ENCODE peak calls at places on chromosomes 16 and 17, in four cellular contexts. T, Y, Q and B are unnamed samples.
A peak's percentile ranks its signal among the peaks of the same experiment; 100 is the strongest.

GRCh38 chr17:45857977-45858708 is 13.5 kb downstream of the SPPL2C start:
- DNase-seq in T (peak; percentile 44), Y (peak; percentile 40), Q (no peak), B (no peak)

GRCh38 chr17:78226752-78227454 is 4.5 kb upstream of the TMEM235 start:
- DNase-seq in T (no peak), Q (no peak), Y (no peak), B (no peak)

GRCh38 chr16:56332464-56333079 is 92.8 kb downstream of the AMFR start:
- DNase-seq in T (peak; percentile 66), Y (peak; percentile 78), Q (no peak), B (peak; percentile 17)

GRCh38 chr17:40304464-40304863 is 4.5 kb upstream of the RARA start:
- DNase-seq in Q (no peak), Y (no peak), T (no peak), B (no peak)

GRCh38 chr16:66936462-66936861 is 1.1 kb downstream of the CES2 start:
- DNase-seq in Q (no peak), T (no peak), Y (no peak), B (no peak)

GRCh38 chr17:62600805-62601204 is 26.7 kb upstream of the MRC2 start:
- DNase-seq in Y (no peak), T (no peak), Q (no peak), B (no peak)

GRCh38 chr17:1752425-1752941 is 9.4 kb upstream of the SERPINF1 start:
- DNase-seq in Y (no peak), Q (no peak), T (no peak), B (no peak)

GRCh38 chr16:78742501-78743283 is 643.2 kb downstream of the WWOX start:
- DNase-seq in Y (no peak), T (no peak), Q (peak; percentile 83), B (peak; percentile 43)

GRCh38 chr17:68057531-68057952 is 22.0 kb downstream of the KPNA2 start:
- DNase-seq in T (peak; percentile 15), Q (no peak), Y (no peak), B (peak; percentile 12)

GRCh38 chr17:59093702-59094231 is 12.9 kb downstream of the TRIM37 start:
- DNase-seq in Y (peak; percentile 15), Q (no peak), T (no peak), B (peak; percentile 33)

GRCh38 chr17:50210249-50211225 is 9.1 kb upstream of the COL1A1 start:
- DNase-seq in T (peak; percentile 76), Q (no peak), Y (peak; percentile 77), B (no peak)

DNA sequence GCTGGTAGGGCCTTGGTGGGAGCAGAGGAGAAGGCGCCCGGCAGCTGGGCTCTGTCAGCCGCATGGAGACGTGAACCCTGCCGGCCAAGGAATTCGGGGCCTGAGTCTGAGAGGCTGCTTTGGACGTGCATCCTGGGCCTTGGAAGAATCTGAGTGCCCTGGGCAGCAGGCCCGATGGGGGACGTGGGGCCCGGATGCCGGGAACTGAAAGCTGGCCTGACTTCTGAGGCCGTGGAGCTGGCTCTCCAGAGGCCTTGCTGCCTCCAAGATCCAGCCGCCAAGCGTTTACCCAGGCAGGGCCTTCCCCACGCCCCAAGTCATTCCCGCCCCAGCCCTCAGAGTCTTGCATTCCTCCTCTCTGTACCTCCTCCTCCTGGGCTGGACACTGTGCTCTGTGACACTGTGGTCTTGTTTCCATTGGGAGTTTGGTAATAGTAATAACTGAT is 37.2 kb downstream of the NKD1 start:
- DNase-seq in Q (no peak), Y (no peak), T (no peak), B (no peak)
- TF ChIP-seq TARDBP in Q (no peak), Y (no peak), T (no peak), B (no peak)

GRCh38 chr17:80615311-80615710 is 70.7 kb downstream of the RPTOR start:
- DNase-seq in T (no peak), Q (no peak), Y (no peak), B (no peak)
- TF ChIP-seq TARDBP in T (no peak), Q (no peak), Y (no peak), B (no peak)

DNA sequence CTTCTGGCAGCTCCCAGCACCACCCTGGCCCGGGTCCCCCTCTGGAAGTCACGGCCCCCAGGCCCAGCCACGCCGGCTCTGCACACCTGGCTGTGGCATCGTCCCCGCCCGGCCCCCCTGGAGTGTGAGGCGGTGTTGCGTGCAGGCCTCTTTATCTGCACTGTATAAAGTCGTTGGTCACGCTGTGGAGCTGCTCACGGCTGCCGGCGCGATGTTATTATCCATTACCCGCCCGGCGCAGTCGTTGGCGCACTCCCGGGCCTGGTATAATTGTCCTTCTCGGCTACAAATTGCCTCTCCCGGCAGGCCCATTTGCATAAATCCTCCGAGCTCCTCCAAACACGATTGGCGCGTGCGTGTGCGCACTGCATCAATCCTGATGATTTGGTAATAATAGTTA is 57.8 kb downstream of the BAHCC1 start:
- DNase-seq in Y (no peak), T (no peak), Q (no peak), B (no peak)
- TF ChIP-seq TARDBP in Y (no peak), T (no peak), Q (no peak), B (no peak)

DNA sequence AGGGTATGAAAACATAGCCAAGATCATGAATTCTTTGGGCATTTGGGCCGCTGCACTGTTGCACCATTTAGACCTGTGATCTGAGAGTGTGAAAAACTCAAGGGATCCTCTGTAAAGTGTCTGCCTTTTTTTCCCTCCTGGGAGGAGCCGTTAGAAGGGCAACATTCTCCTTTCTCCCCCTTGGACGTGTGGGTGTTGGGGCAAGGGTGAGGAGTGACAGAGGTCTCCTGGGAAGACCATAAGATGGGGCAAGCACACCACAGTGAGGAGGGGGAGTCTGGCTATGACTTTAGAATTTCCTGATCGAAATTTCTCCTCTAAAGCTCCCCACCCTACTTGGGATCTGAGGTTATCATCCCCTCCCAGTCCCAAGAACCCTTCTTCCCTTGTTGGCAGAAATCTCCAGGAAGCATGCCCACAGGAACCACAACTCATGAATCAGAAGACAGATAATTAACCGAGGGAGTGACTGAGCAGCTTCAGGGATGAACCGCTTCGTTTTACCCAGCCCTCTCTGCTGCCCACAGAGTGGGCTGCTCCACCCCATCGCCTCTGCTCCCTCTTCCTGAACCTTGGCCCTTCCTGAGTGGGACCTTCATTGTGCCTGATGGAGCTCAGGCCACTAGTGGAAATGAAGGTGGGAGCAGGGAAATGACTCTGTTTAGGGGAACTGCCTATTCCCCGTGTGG is 4.2 kb downstream of the ITGB3 start:
- DNase-seq in Q (no peak), T (no peak), Y (no peak), B (no peak)
- TF ChIP-seq TARDBP in Q (no peak), T (no peak), Y (no peak), B (no peak)

DNA sequence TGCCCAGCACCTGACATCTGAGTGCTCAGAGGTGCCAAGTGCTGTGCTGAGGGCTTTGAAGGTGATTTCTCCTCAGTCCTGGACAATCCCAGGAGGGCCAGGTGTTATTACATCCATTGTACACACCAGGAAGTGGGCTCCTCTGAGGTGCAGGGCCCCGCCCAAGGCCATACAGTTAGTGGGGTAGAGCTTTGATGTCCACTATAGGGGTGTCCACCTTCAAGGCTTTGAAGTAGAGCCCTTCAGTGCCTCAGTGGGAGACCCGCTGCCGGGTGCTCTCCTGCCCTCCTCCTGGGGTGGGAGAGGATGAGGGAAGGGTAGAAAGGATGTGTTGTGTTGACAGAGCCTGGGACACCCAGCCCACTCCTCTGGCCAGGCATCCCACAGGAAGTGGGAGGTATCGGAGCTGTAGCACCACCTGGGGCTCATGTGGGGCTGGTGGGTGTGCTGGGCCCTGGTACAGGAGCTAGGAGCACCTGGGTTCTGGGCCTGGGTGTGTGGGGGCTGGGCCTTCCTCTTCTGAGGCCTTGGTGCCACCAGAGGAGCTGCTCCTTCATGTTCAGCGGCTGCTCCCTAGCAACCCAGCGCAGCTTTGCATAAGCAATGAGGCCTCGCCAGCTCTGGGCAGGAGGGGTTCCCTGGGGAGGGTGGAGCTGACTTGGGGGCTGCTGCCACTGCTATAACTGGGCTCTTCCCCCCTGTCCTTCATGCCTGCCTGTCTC is 7.4 kb downstream of the LASP1 start:
- DNase-seq in Y (no peak), T (no peak), Q (no peak), B (no peak)
- TF ChIP-seq TARDBP in Y (no peak), T (no peak), Q (no peak), B (no peak)

GRCh38 chr16:25633549-25633948 is 58.2 kb upstream of the HS3ST4 start:
- DNase-seq in Y (peak; percentile 70), Q (no peak), T (peak; percentile 42), B (no peak)
- TF ChIP-seq TARDBP in Y (no peak), Q (no peak), T (no peak), B (no peak)

DNA sequence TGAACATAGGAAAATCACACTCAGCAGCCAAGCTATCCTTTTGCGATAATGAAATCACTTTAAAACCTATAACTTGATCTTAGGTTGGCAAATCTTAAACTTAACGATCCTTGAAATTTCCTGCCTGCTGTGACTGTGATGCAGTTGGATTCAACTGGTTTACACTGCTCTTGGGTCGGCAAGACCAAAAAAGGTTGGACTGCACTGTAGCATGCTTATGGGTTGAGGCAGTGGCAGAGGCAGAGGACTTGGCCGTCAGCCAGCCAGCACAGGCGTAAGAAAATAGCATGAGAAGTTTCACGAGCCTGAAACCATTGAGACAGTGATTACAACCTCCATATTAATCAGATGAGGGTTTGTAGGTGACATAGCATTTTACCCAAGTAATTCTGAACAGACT is 21.4 kb downstream of the WSB1 start:
- DNase-seq in Y (no peak), T (no peak), Q (no peak), B (peak; percentile 49)
- TF ChIP-seq TARDBP in Y (no peak), T (no peak), Q (no peak), B (no peak)

GRCh38 chr17:66466933-66467367 is 164.5 kb downstream of the PRKCA start:
- DNase-seq in T (peak; percentile 36), Q (no peak), Y (peak; percentile 92), B (no peak)
- TF ChIP-seq TARDBP in T (no peak), Q (no peak), Y (peak; percentile 26), B (no peak)